ENCODE peak calls at places on chromosomes 13 and 19, in four cellular contexts. U is colonic mucosa, D is psoas muscle, R is ovary. F is an unnamed sample.

GRCh38 chr13:110714798-110715394 is 1.4 kb downstream of the ING1 start:
- DNase-seq in D (peak; percentile 78), U (peak; percentile 69), R (peak; percentile 76), F (no peak)

GRCh38 chr13:112679932-112680677 is 9.7 kb upstream of the ATP11A start:
- DNase-seq in U (no peak), R (no peak), D (no peak), F (no peak)

GRCh38 chr19:35860818-35861639 is 4.3 kb downstream of the KIRREL2 start:
- DNase-seq in R (no peak), D (no peak), U (no peak), F (no peak)

GRCh38 chr19:39833464-39834286 is at the start of gene DYRK1B:
- DNase-seq in U (peak; percentile 97), D (peak; percentile 99), R (peak; percentile 99), F (peak; percentile 84)

GRCh38 chr13:33312150-33312908 is 26.8 kb upstream of the STARD13 start:
- DNase-seq in U (no peak), R (no peak), D (no peak), F (no peak)

GRCh38 chr19:18696023-18696422 is 12.5 kb downstream of the CRTC1 start:
- DNase-seq in U (no peak), R (no peak), D (no peak), F (no peak)

GRCh38 chr19:19064811-19065745 is 1.3 kb downstream of the SLC25A42 start:
- DNase-seq in R (no peak), D (no peak), U (peak; percentile 47), F (no peak)

GRCh38 chr13:59771272-59771671 is 392.5 kb downstream of the DIAPH3 start:
- DNase-seq in U (no peak), D (no peak), R (no peak), F (no peak)

GRCh38 chr13:114148521-114148855 is 16.1 kb upstream of the RASA3 start:
- DNase-seq in U (peak; percentile 35), D (no peak), R (no peak), F (no peak)

GRCh38 chr19:45632468-45633196 is 6.6 kb downstream of the EML2 start:
- DNase-seq in D (peak; percentile 86), U (peak; percentile 80), R (peak; percentile 49), F (peak; percentile 62)

GRCh38 chr13:36665630-36666029 is 8.2 kb upstream of the SERTM1 start:
- DNase-seq in U (no peak), R (no peak), D (no peak), F (no peak)

GRCh38 chr13:106522898-106523525 is 12.4 kb downstream of the EFNB2 start:
- DNase-seq in D (no peak), U (peak; percentile 41), R (no peak), F (no peak)

GRCh38 chr19:21256722-21257121 is 72.5 kb downstream of the ZNF708 start:
- DNase-seq in U (no peak), R (no peak), D (no peak), F (no peak)

GRCh38 chr19:17629760-17630159 is 58.4 kb downstream of the UNC13A start:
- DNase-seq in D (no peak), R (no peak), U (no peak), F (no peak)

GRCh38 chr13:23770428-23770827 is 118.8 kb downstream of the MIPEP start:
- DNase-seq in R (no peak), D (no peak), U (no peak), F (no peak)
- TF ChIP-seq CTCF in R (no peak), D (no peak), U (no peak), F (no peak)

DNA sequence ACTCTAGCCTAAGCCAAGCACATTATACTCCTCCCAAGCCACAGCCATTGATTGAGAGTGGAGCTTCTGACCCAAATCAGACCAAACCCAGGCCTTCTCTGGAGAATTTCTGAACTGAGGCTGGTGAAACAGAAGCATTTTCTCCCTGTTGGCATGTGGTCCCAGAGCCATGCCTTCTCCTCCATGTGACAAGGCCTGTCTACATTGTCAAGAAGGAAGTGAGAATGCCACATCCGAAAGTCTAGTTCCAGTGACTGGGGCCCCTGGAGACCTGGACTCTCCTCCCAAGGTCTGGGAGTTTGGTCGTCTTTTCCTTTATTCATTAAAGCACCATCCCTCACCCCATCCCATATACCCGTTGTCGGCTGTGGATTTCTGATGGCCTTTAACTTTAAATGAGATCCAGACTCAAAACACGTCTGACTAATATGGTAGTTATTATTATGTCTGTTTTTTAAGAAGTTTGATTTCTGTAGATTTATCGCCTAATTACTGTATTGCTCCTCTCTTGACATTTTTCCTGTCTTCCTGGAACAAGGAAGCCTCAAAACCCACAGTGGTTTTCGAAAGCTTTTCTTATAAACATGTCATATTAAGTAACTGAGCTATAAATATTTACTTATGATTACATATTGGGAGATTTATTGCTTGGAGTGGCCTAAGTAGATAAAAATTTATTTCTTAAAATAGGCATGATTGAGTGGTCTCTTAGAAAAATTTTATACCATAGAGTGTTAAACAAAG is 128.3 kb upstream of the FRY start:
- DNase-seq in D (no peak), R (no peak), U (no peak), F (no peak)
- H3K4me3 ChIP-seq in D (no peak overlapping the region), R (no peak overlapping the region), U (no peak overlapping the region), F (no peak overlapping the region)

GRCh38 chr19:34217952-34218817 is 36.2 kb upstream of the GARRE1 start:
- DNase-seq in R (no peak), U (peak; percentile 45), D (no peak), F (peak; percentile 99)
- TF ChIP-seq CTCF in R (no peak), U (no peak), D (no peak), F (no peak)

GRCh38 chr19:10010939-10011338 is 635 bp upstream of the COL5A3 start:
- DNase-seq in U (no peak), D (no peak), R (no peak), F (no peak)
- H3K4me3 ChIP-seq in U (no peak overlapping the region), D (no peak overlapping the region), R (no peak overlapping the region), F (no peak overlapping the region)

GRCh38 chr13:104534847-104535246 is 1468.6 kb upstream of the SLC10A2 start:
- DNase-seq in D (no peak), R (no peak), U (peak; percentile 17), F (no peak)
- TF ChIP-seq CTCF in D (no peak), R (no peak), U (no peak), F (no peak)

GRCh38 chr19:29442094-29442493 is 83.7 kb upstream of the VSTM2B start:
- DNase-seq in U (no peak), R (no peak), D (no peak), F (no peak)
- H3K4me3 ChIP-seq in U (no peak overlapping the region), R (no peak overlapping the region), D (no peak overlapping the region), F (no peak overlapping the region)

GRCh38 chr13:47794963-47795362 is 206.1 kb downstream of the SUCLA2 start:
- DNase-seq in R (no peak), U (no peak), D (no peak), F (no peak)
- TF ChIP-seq CTCF in R (no peak), U (peak; percentile 21), D (no peak), F (peak; percentile 62)

F was measured in AG09309.